ENCODE peak calls at places on chromosomes 7 and 10, in eight cellular contexts. One of them, this sample, is unnamed.

GRCh38 chr7:47416454-47417121 is 165.3 kb downstream of the TNS3 start:
- DNase-seq in transverse colon: no peak
- DNase-seq in PC-3: peak; percentile 22
- DNase-seq in lower lobe of right lung: no peak
- DNase-seq in DND-41: no peak
- DNase-seq in kidney: peak; percentile 72
- DNase-seq in lung: no peak
- DNase-seq in heart right ventricle: no peak
- DNase-seq in this sample: no peak

GRCh38 chr10:75788394-75789205 is 357.2 kb downstream of the LRMDA start:
- DNase-seq in transverse colon: no peak
- DNase-seq in PC-3: peak; percentile 80
- DNase-seq in lower lobe of right lung: no peak
- DNase-seq in DND-41: no peak
- DNase-seq in kidney: no peak
- DNase-seq in lung: no peak
- DNase-seq in heart right ventricle: no peak
- DNase-seq in this sample: peak; percentile 19

GRCh38 chr7:107194051-107194450 is 25.2 kb downstream of the HBP1 start:
- DNase-seq in transverse colon: no peak
- DNase-seq in PC-3: peak; percentile 5
- DNase-seq in lower lobe of right lung: no peak
- DNase-seq in DND-41: no peak
- DNase-seq in kidney: no peak
- DNase-seq in lung: no peak
- DNase-seq in heart right ventricle: no peak
- DNase-seq in this sample: no peak

GRCh38 chr7:42236266-42237161 is 495 bp downstream of the GLI3 start:
- DNase-seq in transverse colon: peak; percentile 27
- DNase-seq in PC-3: peak; percentile 55
- DNase-seq in lower lobe of right lung: peak; percentile 60
- DNase-seq in DND-41: peak; percentile 79
- DNase-seq in kidney: peak; percentile 86
- DNase-seq in lung: no peak
- DNase-seq in heart right ventricle: peak; percentile 49
- DNase-seq in this sample: no peak

GRCh38 chr7:80307251-80307856 is 172.7 kb downstream of the GNAI1 start:
- DNase-seq in transverse colon: no peak
- DNase-seq in PC-3: peak; percentile 10
- DNase-seq in lower lobe of right lung: no peak
- DNase-seq in DND-41: no peak
- DNase-seq in kidney: no peak
- DNase-seq in lung: no peak
- DNase-seq in heart right ventricle: no peak
- DNase-seq in this sample: no peak

GRCh38 chr10:60911216-60911615 is 32.8 kb downstream of the RHOBTB1 start:
- DNase-seq in transverse colon: no peak
- DNase-seq in PC-3: no peak
- DNase-seq in lower lobe of right lung: no peak
- DNase-seq in DND-41: no peak
- DNase-seq in kidney: no peak
- DNase-seq in lung: no peak
- DNase-seq in heart right ventricle: no peak
- DNase-seq in this sample: no peak

GRCh38 chr7:117470777-117471176 is 9.0 kb upstream of the CFTR start:
- DNase-seq in transverse colon: no peak
- DNase-seq in PC-3: no peak
- DNase-seq in lower lobe of right lung: no peak
- DNase-seq in DND-41: peak; percentile 72
- DNase-seq in kidney: peak; percentile 38
- DNase-seq in lung: no peak
- DNase-seq in heart right ventricle: peak; percentile 61
- DNase-seq in this sample: peak; percentile 33

GRCh38 chr7:44380831-44381493 is 55.6 kb upstream of the CAMK2B start:
- DNase-seq in transverse colon: no peak
- DNase-seq in PC-3: no peak
- DNase-seq in lower lobe of right lung: no peak
- DNase-seq in DND-41: no peak
- DNase-seq in kidney: peak; percentile 54
- DNase-seq in lung: peak; percentile 24
- DNase-seq in heart right ventricle: no peak
- DNase-seq in this sample: no peak

GRCh38 chr10:70432561-70433263 is 8.8 kb downstream of the NODAL start:
- DNase-seq in transverse colon: no peak
- DNase-seq in PC-3: no peak
- DNase-seq in lower lobe of right lung: no peak
- DNase-seq in DND-41: no peak
- DNase-seq in kidney: no peak
- DNase-seq in lung: no peak
- DNase-seq in heart right ventricle: no peak
- DNase-seq in this sample: no peak

GRCh38 chr7:27154369-27154768 is 2.0 kb upstream of the HOXA3 start:
- DNase-seq in transverse colon: peak; percentile 21
- DNase-seq in PC-3: no peak
- DNase-seq in lower lobe of right lung: no peak
- DNase-seq in DND-41: no peak
- DNase-seq in kidney: peak; percentile 63
- DNase-seq in lung: no peak
- DNase-seq in heart right ventricle: no peak
- DNase-seq in this sample: no peak
- H3K4me3 ChIP-seq in transverse colon: peak overlapping the region; percentile 60
- H3K4me3 ChIP-seq in PC-3: no peak overlapping the region
- H3K4me3 ChIP-seq in lower lobe of right lung: no peak overlapping the region
- H3K4me3 ChIP-seq in DND-41: no peak overlapping the region
- H3K4me3 ChIP-seq in kidney: no peak overlapping the region
- H3K4me3 ChIP-seq in lung: no peak overlapping the region
- H3K4me3 ChIP-seq in heart right ventricle: no peak overlapping the region
- H3K4me3 ChIP-seq in this sample: no peak overlapping the region

GRCh38 chr10:132631348-132631735 is 93.8 kb downstream of the INPP5A start:
- DNase-seq in transverse colon: peak; percentile 45
- DNase-seq in PC-3: no peak
- DNase-seq in lower lobe of right lung: peak; percentile 54
- DNase-seq in DND-41: no peak
- DNase-seq in kidney: peak; percentile 89
- DNase-seq in lung: no peak
- DNase-seq in heart right ventricle: peak; percentile 88
- DNase-seq in this sample: peak; percentile 31

GRCh38 chr10:132634947-132635271 is 97.3 kb downstream of the INPP5A start:
- DNase-seq in transverse colon: no peak
- DNase-seq in PC-3: no peak
- DNase-seq in lower lobe of right lung: no peak
- DNase-seq in DND-41: no peak
- DNase-seq in kidney: no peak
- DNase-seq in lung: no peak
- DNase-seq in heart right ventricle: no peak
- DNase-seq in this sample: no peak

GRCh38 chr10:132632091-132632561 is 94.5 kb downstream of the INPP5A start:
- DNase-seq in transverse colon: no peak
- DNase-seq in PC-3: no peak
- DNase-seq in lower lobe of right lung: peak; percentile 35
- DNase-seq in DND-41: no peak
- DNase-seq in kidney: peak; percentile 72
- DNase-seq in lung: no peak
- DNase-seq in heart right ventricle: peak; percentile 77
- DNase-seq in this sample: no peak

GRCh38 chr10:132634241-132634946 is 96.8 kb downstream of the INPP5A start:
- DNase-seq in transverse colon: peak; percentile 69
- DNase-seq in PC-3: peak; percentile 13
- DNase-seq in lower lobe of right lung: no peak
- DNase-seq in DND-41: no peak
- DNase-seq in kidney: no peak
- DNase-seq in lung: no peak
- DNase-seq in heart right ventricle: no peak
- DNase-seq in this sample: peak; percentile 71

DNA sequence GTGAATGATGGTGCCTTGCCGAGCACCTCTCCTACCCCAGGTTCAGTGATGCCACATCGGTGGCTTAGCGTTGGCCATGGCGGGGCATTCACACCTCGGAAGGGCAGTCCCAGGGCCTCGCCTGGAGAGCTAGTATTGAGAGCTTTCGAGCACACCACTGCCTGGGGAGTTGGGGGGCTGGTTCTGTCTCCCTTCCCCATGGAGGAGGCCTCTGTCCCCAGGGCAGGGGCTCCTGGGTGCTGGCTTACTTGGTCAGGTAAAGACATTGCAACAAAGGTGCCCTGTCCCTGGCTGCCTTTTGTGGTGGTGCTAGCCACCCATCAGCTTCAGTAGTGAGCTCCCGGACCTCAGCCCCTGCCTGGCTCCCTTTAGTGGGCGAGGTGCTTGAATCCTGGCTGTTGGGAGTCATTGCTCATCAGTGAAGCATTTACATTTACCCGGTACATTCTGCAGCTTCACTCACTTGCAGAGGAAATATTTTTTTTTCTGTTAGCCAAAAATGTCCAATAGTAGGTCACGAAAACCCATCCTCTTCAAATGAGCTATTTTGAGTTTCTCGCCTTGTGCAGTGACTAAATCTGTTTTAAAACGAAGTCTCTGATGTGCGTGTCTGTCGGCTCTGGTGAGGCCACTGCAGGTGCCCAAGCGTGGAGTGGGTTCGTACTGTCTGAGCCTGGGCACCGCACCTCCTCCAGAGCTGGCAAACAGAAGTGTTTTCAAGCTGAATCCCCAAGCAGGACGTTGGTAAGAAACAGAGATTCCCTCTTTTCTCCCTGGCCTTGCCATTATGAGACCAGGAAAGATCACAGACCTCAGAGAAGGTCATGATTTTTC is 95.5 kb downstream of the INPP5A start:
- DNase-seq in transverse colon: no peak
- DNase-seq in PC-3: peak; percentile 11
- DNase-seq in lower lobe of right lung: peak; percentile 33
- DNase-seq in DND-41: no peak
- DNase-seq in kidney: peak; percentile 60
- DNase-seq in lung: no peak
- DNase-seq in heart right ventricle: no peak
- DNase-seq in this sample: no peak
- H3K9me3 ChIP-seq in transverse colon: no peaks in the 10 kb centered on the region
- H3K9me3 ChIP-seq in PC-3: no peaks in the 10 kb centered on the region
- H3K9me3 ChIP-seq in lower lobe of right lung: no peaks in the 10 kb centered on the region
- H3K9me3 ChIP-seq in DND-41: no peaks in the 10 kb centered on the region
- H3K9me3 ChIP-seq in kidney: no peaks in the 10 kb centered on the region
- H3K9me3 ChIP-seq in lung: no peaks in the 10 kb centered on the region
- H3K9me3 ChIP-seq in heart right ventricle: no peaks in the 10 kb centered on the region
- H3K9me3 ChIP-seq in this sample: no peaks in the 10 kb centered on the region

GRCh38 chr10:31707578-31708411 is 220.8 kb downstream of the ARHGAP12 start:
- DNase-seq in transverse colon: peak; percentile 40
- DNase-seq in PC-3: peak; percentile 21
- DNase-seq in lower lobe of right lung: peak; percentile 76
- DNase-seq in DND-41: peak; percentile 64
- DNase-seq in kidney: peak; percentile 86
- DNase-seq in lung: peak; percentile 42
- DNase-seq in heart right ventricle: peak; percentile 83
- DNase-seq in this sample: peak; percentile 44
- H3K4me3 ChIP-seq in transverse colon: no peak overlapping the region
- H3K4me3 ChIP-seq in PC-3: no peak overlapping the region
- H3K4me3 ChIP-seq in lower lobe of right lung: peak overlapping the region; percentile 30
- H3K4me3 ChIP-seq in DND-41: no peak overlapping the region
- H3K4me3 ChIP-seq in kidney: no peak overlapping the region
- H3K4me3 ChIP-seq in lung: no peak overlapping the region
- H3K4me3 ChIP-seq in heart right ventricle: no peak overlapping the region
- H3K4me3 ChIP-seq in this sample: no peak overlapping the region

DNA sequence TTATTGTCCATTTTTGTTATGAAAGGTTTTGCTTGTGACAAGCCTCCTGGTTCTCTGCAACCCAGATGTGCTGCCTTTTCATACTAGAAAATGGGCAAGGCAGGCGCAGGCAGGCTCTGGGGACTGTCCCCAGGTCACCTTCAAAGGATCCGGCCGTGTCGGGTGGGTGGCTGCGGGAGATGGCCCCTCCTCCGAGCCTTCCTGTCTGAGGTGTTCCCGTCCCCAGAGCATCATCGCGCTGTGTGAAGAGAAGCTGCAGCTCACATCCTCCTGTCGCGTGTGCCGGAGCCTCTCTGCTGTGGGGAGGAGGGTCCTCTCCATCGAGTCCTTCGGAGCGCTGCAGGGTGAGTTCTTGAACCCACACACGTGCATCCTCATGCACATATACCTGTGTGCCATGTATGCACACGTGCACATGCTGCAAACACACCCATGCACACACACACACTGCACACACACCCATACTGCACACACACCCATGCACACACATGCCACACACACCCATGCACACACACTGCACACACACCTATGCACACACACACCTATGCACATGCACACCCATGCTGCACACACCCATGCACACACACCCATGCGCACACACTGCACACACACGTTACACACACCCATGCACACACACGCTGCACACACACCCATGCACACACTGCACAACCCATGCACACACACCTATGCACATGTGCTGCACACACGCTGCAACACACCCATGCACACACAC is 23.8 kb downstream of the KNDC1 start:
- DNase-seq in transverse colon: no peak
- DNase-seq in PC-3: no peak
- DNase-seq in lower lobe of right lung: no peak
- DNase-seq in DND-41: no peak
- DNase-seq in kidney: peak; percentile 44
- DNase-seq in lung: no peak
- DNase-seq in heart right ventricle: no peak
- DNase-seq in this sample: peak; percentile 28
- H3K9me3 ChIP-seq in transverse colon: no peaks in the 10 kb centered on the region
- H3K9me3 ChIP-seq in PC-3: no peaks in the 10 kb centered on the region
- H3K9me3 ChIP-seq in lower lobe of right lung: no peaks in the 10 kb centered on the region
- H3K9me3 ChIP-seq in DND-41: no peaks in the 10 kb centered on the region
- H3K9me3 ChIP-seq in kidney: no peaks in the 10 kb centered on the region
- H3K9me3 ChIP-seq in lung: no peaks in the 10 kb centered on the region
- H3K9me3 ChIP-seq in heart right ventricle: no peaks in the 10 kb centered on the region
- H3K9me3 ChIP-seq in this sample: no peaks in the 10 kb centered on the region

DNA sequence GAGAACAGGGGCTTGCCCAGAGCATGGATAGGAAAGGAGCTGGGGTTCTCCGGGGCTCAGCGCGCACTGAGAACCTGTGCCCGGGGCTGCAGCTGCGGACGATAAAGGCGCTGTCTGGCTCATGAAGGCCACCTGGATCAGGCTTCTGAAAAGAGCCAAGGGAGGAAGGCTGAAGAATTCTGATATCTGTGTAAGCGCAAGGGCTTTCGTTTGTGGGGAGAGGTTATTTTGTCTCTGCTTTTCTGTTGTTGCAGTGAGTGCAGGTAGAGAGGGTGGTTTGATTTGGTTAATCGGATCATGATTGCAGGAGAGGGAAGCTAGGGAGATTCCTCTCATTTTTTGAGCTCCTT is 250.5 kb downstream of the NSUN6 start:
- DNase-seq in transverse colon: peak; percentile 30
- DNase-seq in PC-3: no peak
- DNase-seq in lower lobe of right lung: no peak
- DNase-seq in DND-41: no peak
- DNase-seq in kidney: no peak
- DNase-seq in lung: no peak
- DNase-seq in heart right ventricle: no peak
- DNase-seq in this sample: peak; percentile 55
- H3K4me3 ChIP-seq in transverse colon: peak overlapping the region; percentile 44
- H3K4me3 ChIP-seq in PC-3: no peak overlapping the region
- H3K4me3 ChIP-seq in lower lobe of right lung: peak overlapping the region; percentile 23
- H3K4me3 ChIP-seq in DND-41: no peak overlapping the region
- H3K4me3 ChIP-seq in kidney: peak overlapping the region; percentile 66
- H3K4me3 ChIP-seq in lung: no peak overlapping the region
- H3K4me3 ChIP-seq in heart right ventricle: no peak overlapping the region
- H3K4me3 ChIP-seq in this sample: no peak overlapping the region

DNA sequence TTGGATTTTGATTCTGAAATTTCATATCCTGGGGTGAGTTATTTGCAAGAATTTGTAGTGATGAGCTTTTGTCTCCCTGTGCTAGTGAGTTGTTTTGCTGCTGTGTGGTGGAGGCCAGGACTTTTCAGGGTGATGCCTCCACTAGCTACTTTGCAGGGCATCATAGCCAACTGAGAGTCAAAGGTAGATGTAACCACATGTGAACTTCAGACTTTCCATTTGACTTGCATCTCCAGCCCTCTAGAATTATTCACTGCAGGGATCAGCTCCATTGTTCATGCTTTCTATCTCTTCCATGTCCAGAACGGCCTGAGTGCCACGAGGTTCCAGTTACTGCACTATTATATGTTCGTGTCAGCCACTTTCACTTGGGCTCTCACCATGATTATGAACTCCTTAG is 534.3 kb downstream of the GRM8 start:
- DNase-seq in transverse colon: no peak
- DNase-seq in PC-3: no peak
- DNase-seq in lower lobe of right lung: no peak
- DNase-seq in DND-41: no peak
- DNase-seq in kidney: no peak
- DNase-seq in lung: no peak
- DNase-seq in heart right ventricle: no peak
- DNase-seq in this sample: no peak
- H3K9me3 ChIP-seq in transverse colon: no peaks in the 10 kb centered on the region
- H3K9me3 ChIP-seq in PC-3: no peaks in the 10 kb centered on the region
- H3K9me3 ChIP-seq in lower lobe of right lung: no peaks in the 10 kb centered on the region
- H3K9me3 ChIP-seq in DND-41: no peaks in the 10 kb centered on the region
- H3K9me3 ChIP-seq in kidney: no peaks in the 10 kb centered on the region
- H3K9me3 ChIP-seq in lung: no peaks in the 10 kb centered on the region
- H3K9me3 ChIP-seq in heart right ventricle: no peaks in the 10 kb centered on the region
- H3K9me3 ChIP-seq in this sample: no peaks in the 10 kb centered on the region

This sample was measured in mucosa of descending colon.